ENCODE peak calls at places on chromosome 18, in nine cellular contexts. N is A549, P is HCT116, A is H1, Q is K562, D is endothelial cell of umbilical vein, V is SK-N-SH, H is HepG2, O is GM12878. X is an unnamed sample.

GRCh38 chr18:7065736-7066135 is 51.9 kb downstream of the LAMA1 start:
- DNase-seq in N (no peak), P (no peak), A (no peak), Q (no peak), D (no peak), V (no peak), H (no peak), O (no peak), X (no peak)

GRCh38 chr18:32439241-32439640 is 31.4 kb downstream of the GAREM1 start:
- DNase-seq in N (no peak), P (no peak), A (no peak), Q (no peak), D (no peak), V (no peak), H (no peak), O (no peak), X (no peak)

GRCh38 chr18:33123852-33124251 is 316.7 kb downstream of the CCDC178 start:
- DNase-seq in N (no peak), P (no peak), A (no peak), Q (no peak), D (no peak), V (no peak), H (no peak), O (no peak), X (no peak)

GRCh38 chr18:61764381-61764780 is 128.4 kb downstream of the RNF152 start:
- DNase-seq in N (no peak), P (no peak), A (no peak), Q (no peak), D (no peak), V (no peak), H (no peak), O (peak; percentile 24), X (peak; percentile 4)

GRCh38 chr18:58497845-58498244 is 131.0 kb downstream of the ALPK2 start:
- DNase-seq in N (no peak), P (no peak), A (no peak), Q (no peak), D (no peak), V (no peak), H (no peak), O (no peak), X (no peak)

GRCh38 chr18:40046596-40046995 is 1908.4 kb upstream of the PIK3C3 start:
- DNase-seq in N (no peak), P (no peak), A (no peak), Q (no peak), D (no peak), V (no peak), H (no peak), O (no peak), X (no peak)

GRCh38 chr18:79905389-79905911 is 46.0 kb downstream of the SLC66A2 start:
- DNase-seq in N (no peak), P (no peak), A (no peak), Q (no peak), D (no peak), V (no peak), H (no peak), O (no peak), X (no peak)

GRCh38 chr18:55821219-55821618 is 233.2 kb upstream of the TCF4 start:
- DNase-seq in N (no peak), P (no peak), A (no peak), Q (no peak), D (no peak), V (no peak), H (no peak), O (no peak), X (no peak)

GRCh38 chr18:58451115-58451971 is 177.5 kb downstream of the ALPK2 start:
- DNase-seq in N (no peak), P (no peak), A (no peak), Q (no peak), D (no peak), V (no peak), H (no peak), O (no peak), X (no peak)

GRCh38 chr18:27803957-27804356 is 373.0 kb downstream of the CDH2 start:
- DNase-seq in N (no peak), P (no peak), A (no peak), Q (no peak), D (no peak), V (no peak), H (no peak), O (no peak), X (no peak)

GRCh38 chr18:26309283-26309682 is 83.0 kb downstream of the TAF4B start:
- DNase-seq in N (no peak), P (no peak), A (no peak), Q (no peak), D (no peak), V (no peak), H (no peak), O (no peak), X (no peak)

GRCh38 chr18:11585596-11585995 is 23.8 kb upstream of the SLC35G4 start:
- DNase-seq in N (no peak), P (no peak), A (no peak), Q (no peak), D (no peak), V (no peak), H (no peak), O (no peak), X (no peak)

GRCh38 chr18:30328839-30329238 is 713.7 kb downstream of the DSC3 start:
- DNase-seq in N (no peak), P (peak; percentile 6), A (no peak), Q (no peak), D (no peak), V (no peak), H (no peak), O (no peak), X (no peak)

GRCh38 chr18:49920731-49921130 is 107.4 kb upstream of the ACAA2 start:
- DNase-seq in N (no peak), P (no peak), A (no peak), Q (no peak), D (no peak), V (peak; percentile 48), H (no peak), O (no peak), X (no peak)

GRCh38 chr18:9737814-9738160 is 29.7 kb downstream of the RAB31 start:
- DNase-seq in N (no peak), P (no peak), A (no peak), Q (peak; percentile 25), D (no peak), V (peak; percentile 58), H (no peak), O (no peak), X (no peak)

DNA sequence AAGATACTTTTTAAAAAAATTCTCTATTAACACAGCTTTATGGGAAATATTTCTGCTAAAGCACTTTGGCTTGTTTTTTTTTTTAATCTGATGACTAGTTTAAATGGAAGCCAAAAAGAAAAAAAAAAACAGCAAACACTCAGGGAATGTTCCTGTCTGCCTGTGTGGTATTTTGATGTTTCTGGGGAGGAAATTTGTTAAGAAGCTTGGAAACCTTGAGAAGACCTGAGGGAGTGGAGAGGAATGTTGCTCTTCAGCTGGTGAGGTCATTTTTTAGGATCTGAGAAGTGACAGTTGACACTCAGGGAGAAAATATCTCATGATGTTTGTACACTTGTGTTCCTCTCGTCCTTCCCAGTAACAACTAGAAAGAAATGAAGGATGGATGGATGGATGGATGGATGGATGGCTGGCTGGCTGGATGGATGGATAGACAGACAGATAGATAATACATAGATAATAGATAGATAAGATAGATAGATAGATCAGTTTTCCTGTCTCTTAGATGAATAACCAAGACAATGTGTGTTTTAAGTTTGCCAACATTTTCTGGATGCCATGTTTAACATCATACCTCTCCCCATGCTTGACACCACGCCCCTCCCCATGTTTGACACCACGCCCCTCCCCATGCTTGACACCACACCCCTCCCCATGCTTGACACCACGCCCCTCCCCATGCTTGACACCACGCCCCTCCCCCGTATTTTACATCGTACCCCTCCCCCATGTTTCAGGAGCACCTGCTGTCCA is 84.8 kb downstream of the CTIF start:
- DNase-seq in N (peak; percentile 69), P (no peak), A (no peak), Q (peak; percentile 8), D (peak; percentile 15), V (no peak), H (no peak), O (no peak), X (no peak)
- TF ChIP-seq MAX in N (no peak), P (no peak), A (no peak), Q (no peak), D (no peak), V (no peak), H (no peak), O (no peak), X (no peak)

GRCh38 chr18:57148263-57148662 is 1.4 kb downstream of the BOD1L2 start:
- DNase-seq in N (no peak), P (no peak), A (no peak), Q (no peak), D (no peak), V (no peak), H (no peak), O (no peak), X (no peak)
- H3K4me3 ChIP-seq in N (no peak overlapping the region), P (no peak overlapping the region), A (no peak overlapping the region), Q (no peak overlapping the region), D (no peak overlapping the region), V (no peak overlapping the region), H (no peak overlapping the region), O (no peak overlapping the region), X (no peak overlapping the region)

GRCh38 chr18:75624836-75625235 is 197.3 kb upstream of the SMIM21 start:
- DNase-seq in N (no peak), P (no peak), A (no peak), Q (no peak), D (no peak), V (no peak), H (no peak), O (no peak), X (no peak)

DNA sequence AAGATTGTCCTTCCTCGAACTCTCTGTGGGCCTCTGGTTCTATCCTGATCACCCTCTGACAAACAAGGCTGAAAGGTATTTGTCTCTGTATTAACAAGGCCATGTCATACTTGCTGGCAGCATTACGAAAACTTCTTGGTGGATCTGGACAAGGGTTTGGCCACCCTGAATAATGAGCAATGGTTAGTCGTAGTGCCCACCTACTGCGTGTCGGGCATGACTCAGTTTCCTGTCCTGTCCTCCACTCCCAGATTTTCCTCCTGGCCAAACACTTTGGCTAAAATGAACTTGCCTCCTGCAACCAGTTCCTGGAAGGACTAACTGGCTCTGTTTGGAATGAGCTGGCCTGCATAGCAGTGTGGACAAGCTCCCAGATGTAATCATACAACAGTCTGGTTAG is 198.5 kb upstream of the SMIM21 start:
- DNase-seq in N (no peak), P (no peak), A (no peak), Q (no peak), D (no peak), V (no peak), H (no peak), O (no peak), X (no peak)
- TF ChIP-seq MAX in N (no peak), P (no peak), A (no peak), Q (no peak), D (no peak), V (no peak), H (no peak), O (no peak), X (no peak)

DNA sequence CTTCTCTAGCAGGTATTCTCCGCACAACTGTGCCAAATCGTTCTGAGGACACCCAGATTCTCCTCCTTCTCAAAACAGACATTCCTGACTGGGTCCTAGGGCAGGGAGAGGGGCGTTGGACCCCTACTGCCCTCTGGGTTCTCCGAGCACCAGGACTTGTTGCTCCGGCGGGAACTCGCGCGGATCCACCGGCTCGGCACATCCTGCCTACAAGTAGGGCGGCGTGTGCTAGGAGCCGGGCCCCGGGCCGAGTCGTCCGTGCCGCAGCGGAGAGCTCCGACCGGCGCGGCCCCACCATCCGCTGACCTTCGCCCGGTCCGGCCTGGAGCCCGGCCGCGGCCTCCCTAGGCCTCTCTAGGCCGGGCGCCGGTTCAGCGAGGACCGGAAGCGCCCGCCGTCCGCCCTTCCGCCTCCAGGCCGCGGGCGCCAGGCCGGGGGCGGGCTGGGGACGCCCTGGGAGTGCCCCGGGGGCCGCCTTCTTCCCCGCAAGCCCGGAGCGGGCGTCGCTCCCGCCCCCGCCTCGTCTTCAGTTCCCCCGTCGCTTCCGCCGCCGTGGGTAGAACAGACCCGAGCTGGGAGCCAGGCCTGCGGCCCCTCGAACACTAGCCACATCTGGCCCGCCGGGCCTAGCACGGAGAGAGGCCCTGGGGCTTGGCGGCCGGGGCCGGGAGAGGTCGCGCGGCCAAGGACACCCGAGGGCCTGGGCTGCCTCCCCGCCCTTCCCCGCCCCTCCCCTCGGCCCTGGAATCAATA is 7.6 kb upstream of the ONECUT2 start:
- DNase-seq in N (no peak), P (no peak), A (no peak), Q (no peak), D (no peak), V (no peak), H (no peak), O (no peak), X (no peak)
- H3K4me3 ChIP-seq in N (no peak overlapping the region), P (no peak overlapping the region), A (peak overlapping the region; percentile 73), Q (no peak overlapping the region), D (peak overlapping the region; percentile 9), V (no peak overlapping the region), H (no peak overlapping the region), O (no peak overlapping the region), X (no peak overlapping the region)